ENCODE peak calls at places on chromosomes 1 and 21, in six cellular contexts. P is GM23338, R is HCT116, Z is IMR-90, A is fibroblast of lung, F is hepatocyte. S is an unnamed sample.

GRCh38 chr1:39573736-39574624 is 2.6 kb downstream of the PABPC4 start:
- DNase-seq in P (no peak), R (no peak), Z (peak), A (peak), F (no peak), S (no peak)

GRCh38 chr1:68409426-68409825 is 40.3 kb downstream of the RPE65 start:
- DNase-seq in P (no peak), R (no peak), Z (peak), A (peak), F (no peak), S (no peak)

GRCh38 chr21:28374881-28375280 is 617.8 kb downstream of the LTN1 start:
- DNase-seq in P (no peak), R (no peak), Z (no peak), A (no peak), F (no peak), S (no peak)

GRCh38 chr1:247113094-247113497 is 8.9 kb upstream of the ZNF669 start:
- DNase-seq in P (no peak), R (no peak), Z (no peak), A (peak), F (no peak), S (peak)

GRCh38 chr1:12037486-12038355 is 18.4 kb downstream of the MIIP start:
- DNase-seq in P (no peak), R (no peak), Z (no peak), A (no peak), F (no peak), S (no peak)

GRCh38 chr1:3084154-3084553 is 15.2 kb downstream of the PRDM16 start:
- DNase-seq in P (no peak), R (no peak), Z (no peak), A (no peak), F (no peak), S (no peak)

GRCh38 chr1:154178006-154178405 is 13.9 kb downstream of the TPM3 start:
- DNase-seq in P (no peak), R (no peak), Z (no peak), A (peak), F (no peak), S (no peak)

GRCh38 chr1:151512801-151513625 is 1.8 kb downstream of the CGN start:
- DNase-seq in P (peak), R (no peak), Z (no peak), A (no peak), F (peak), S (peak)

GRCh38 chr1:204151562-204152309 is at the start of gene ETNK2:
- DNase-seq in P (peak), R (no peak), Z (peak), A (peak), F (peak), S (peak)

GRCh38 chr1:97377432-97378034 is 543.3 kb downstream of the DPYD start:
- DNase-seq in P (no peak), R (no peak), Z (no peak), A (peak), F (no peak), S (no peak)

GRCh38 chr1:36183309-36183856 is 27.4 kb downstream of the MAP7D1 start:
- DNase-seq in P (no peak), R (no peak), Z (no peak), A (peak), F (no peak), S (no peak)

GRCh38 chr1:36182734-36183133 is 26.8 kb downstream of the MAP7D1 start:
- DNase-seq in P (peak), R (no peak), Z (no peak), A (no peak), F (no peak), S (no peak)

GRCh38 chr1:36187800-36188593 is 32.0 kb downstream of the MAP7D1 start:
- DNase-seq in P (peak), R (peak), Z (peak), A (peak), F (peak), S (peak)
- H3K27ac ChIP-seq in P (peak), R (peak), Z (peak), A (peak), F (peak), S (peak)

DNA sequence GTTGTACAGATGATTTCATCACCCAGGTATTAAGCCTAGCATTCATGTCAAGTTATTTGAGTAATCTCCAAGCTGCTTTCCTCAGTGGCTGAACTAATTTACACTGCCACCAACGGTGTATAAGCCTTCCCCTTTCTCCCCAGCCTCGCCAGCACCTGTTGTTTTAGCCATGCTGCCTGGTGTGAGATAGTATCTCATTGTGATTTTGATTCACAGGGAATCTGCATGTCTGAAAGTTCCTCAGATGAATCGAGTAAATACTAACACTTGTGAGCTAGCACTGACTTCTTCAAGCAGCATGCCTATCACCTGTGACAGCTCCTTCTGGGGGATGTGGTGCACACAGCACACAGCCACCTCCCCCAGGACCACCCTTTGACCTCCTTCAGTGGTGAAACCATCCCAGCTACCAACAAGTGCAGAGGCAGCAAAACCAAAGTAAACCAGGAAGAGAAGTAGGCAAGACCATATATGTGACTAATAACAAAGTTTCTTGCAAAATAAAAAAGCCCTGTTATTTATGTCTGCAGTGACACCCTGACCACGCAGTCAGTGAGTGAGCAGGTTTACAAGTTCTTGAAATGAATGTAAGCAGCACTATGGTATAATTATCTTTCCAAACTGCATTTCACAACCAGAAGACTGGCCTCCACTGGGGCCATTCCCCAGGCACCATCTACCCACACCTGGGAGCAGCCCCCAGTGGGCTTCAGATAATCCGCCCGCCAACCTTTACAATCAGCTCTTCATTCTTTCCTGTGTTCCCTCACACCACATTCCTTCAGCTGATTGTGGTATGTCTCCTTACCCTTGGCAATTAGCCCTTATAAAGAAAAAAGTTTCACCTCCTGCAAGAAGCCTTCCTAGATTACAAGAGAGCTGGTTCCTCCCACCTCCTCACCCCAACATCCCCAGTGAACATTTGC is 173.8 kb downstream of the ETS2 start:
- DNase-seq in P (peak), R (no peak), Z (peak), A (peak), F (peak), S (peak)
- H3K4me2 ChIP-seq in P (peak), R (no peak), Z (no peak), A (peak), F (no peak), S (peak)

DNA sequence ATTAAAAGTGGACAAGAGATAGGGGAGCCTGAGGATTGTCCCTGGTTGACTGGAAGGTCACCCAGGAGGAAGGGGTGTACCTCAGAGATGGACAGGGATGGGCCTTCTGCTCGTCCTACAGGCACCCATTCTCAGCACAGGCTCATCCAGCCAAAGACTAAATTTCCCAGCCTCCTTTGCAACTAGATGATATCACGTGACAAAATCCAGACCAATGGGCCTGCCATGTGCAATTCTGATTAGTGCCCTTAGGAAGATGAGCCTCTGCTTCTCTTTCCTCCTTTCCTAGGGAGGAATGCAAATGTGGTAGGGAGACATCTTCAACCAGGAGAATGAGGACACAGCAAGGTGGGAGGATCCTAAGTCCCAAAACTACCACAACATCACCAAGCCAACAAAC is 12.7 kb upstream of the ETS2 start:
- DNase-seq in P (no peak), R (no peak), Z (no peak), A (no peak), F (no peak), S (no peak)
- TF ChIP-seq CTCF in P (no peak), R (no peak), Z (no peak), A (no peak), F (no peak), S (no peak)

GRCh38 chr1:207804746-207805468 is 53.1 kb downstream of the CD46 start:
- DNase-seq in P (no peak), R (no peak), Z (no peak), A (no peak), F (no peak), S (no peak)
- H3K27ac ChIP-seq in P (no peak), R (no peak), Z (no peak), A (peak), F (no peak), S (no peak)

DNA sequence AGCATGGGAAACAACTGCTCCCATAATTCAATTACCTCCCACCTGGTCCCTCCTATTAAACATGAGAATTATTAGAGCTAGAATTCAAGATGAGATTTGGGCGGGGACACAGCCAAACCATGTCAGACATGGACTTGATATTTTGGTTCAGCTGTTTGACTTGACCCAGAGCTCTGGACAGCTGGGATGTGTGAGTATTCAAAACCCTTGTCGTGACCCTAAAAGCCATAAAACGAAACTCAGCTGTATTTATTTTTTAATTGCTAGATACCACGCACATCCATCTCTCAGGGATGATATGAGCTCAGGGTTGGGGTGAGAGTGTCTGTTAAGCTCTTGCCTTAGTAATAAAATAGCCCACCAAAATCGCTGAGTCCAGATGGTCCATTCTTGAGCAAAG is 45.4 kb downstream of the RCSD1 start:
- DNase-seq in P (no peak), R (no peak), Z (no peak), A (no peak), F (no peak), S (no peak)
- H3K4me2 ChIP-seq in P (no peak), R (no peak), Z (no peak), A (no peak), F (no peak), S (no peak)

DNA sequence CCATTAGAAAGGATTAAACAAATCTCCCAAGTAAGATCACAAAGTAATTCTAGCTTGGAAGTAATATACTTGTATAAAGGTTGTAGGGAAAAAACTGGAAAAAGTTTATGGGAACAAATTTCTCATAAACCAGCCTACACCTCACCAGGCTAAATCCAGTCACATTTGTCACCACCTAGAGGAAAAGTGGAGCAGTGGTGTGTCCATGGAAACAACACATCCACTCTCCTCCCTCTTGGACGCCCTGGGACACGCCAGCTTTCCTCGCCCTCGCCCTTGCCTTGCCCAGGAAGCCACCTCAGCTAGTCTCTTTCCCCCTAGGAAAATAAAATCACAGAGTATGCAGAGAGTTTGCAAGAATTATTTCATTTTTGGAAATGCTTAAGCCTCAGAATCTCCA is 2.2 kb downstream of the PALMD start:
- DNase-seq in P (no peak), R (peak), Z (no peak), A (peak), F (peak), S (no peak)
- TF ChIP-seq CTCF in P (peak), R (peak), Z (no peak), A (no peak), F (peak), S (peak)

GRCh38 chr1:8003431-8004112 is 22.5 kb downstream of the ERRFI1 start:
- DNase-seq in P (no peak), R (no peak), Z (no peak), A (no peak), F (no peak), S (no peak)
- H3K27ac ChIP-seq in P (peak), R (peak), Z (peak), A (peak), F (peak), S (peak)